ENCODE peak calls at places on chromosomes 6 and 20, in nine cellular contexts. K, C, L, R, A, P, M, H and F are unnamed samples.
A peak's percentile ranks its signal among the peaks of the same experiment; 100 is the strongest.

GRCh38 chr6:13716225-13716954 is 4.8 kb upstream of the RANBP9 start:
- DNase-seq in K (no peak), C (no peak), A (no peak), L (no peak), R (no peak), H (no peak), M (no peak), P (no peak), F (peak; percentile 76)

GRCh38 chr20:2900845-2901592 is 27.7 kb downstream of the PTPRA start:
- DNase-seq in H (no peak), R (no peak), L (peak; percentile 27), P (peak; percentile 23), C (no peak), K (no peak), M (no peak), A (no peak), F (no peak)

GRCh38 chr6:34243131-34243771 is 5.6 kb downstream of the SMIM29 start:
- DNase-seq in M (no peak), A (peak; percentile 56), R (no peak), P (peak; percentile 89), L (no peak), C (no peak), K (no peak), H (no peak), F (no peak)

GRCh38 chr6:77825204-77825603 is 172.4 kb downstream of the MEI4 start:
- DNase-seq in H (no peak), A (no peak), P (no peak), C (no peak), K (no peak), R (no peak), M (no peak), L (no peak), F (no peak)

GRCh38 chr6:11198663-11199603 is 33.5 kb downstream of the NEDD9 start:
- DNase-seq in M (no peak), K (no peak), P (no peak), L (peak; percentile 41), R (no peak), A (no peak), C (no peak), H (no peak), F (no peak)

GRCh38 chr6:32529697-32530429 is at the start of gene HLA-DRB5:
- DNase-seq in A (peak; percentile 56), K (no peak), P (no peak), R (peak; percentile 22), M (no peak), H (peak; percentile 12), C (no peak), L (peak; percentile 1), F (peak; percentile 83)

GRCh38 chr6:135018961-135019360 is 35.7 kb downstream of the HBS1L start:
- DNase-seq in L (no peak), H (no peak), A (no peak), K (no peak), P (no peak), R (no peak), M (no peak), C (no peak), F (no peak)

GRCh38 chr6:162612613-162613012 is 115.0 kb downstream of the PRKN start:
- DNase-seq in L (no peak), H (no peak), A (no peak), R (no peak), M (no peak), C (no peak), P (no peak), K (no peak), F (no peak)

GRCh38 chr6:140537834-140538680 is 1163.6 kb upstream of the CITED2 start:
- DNase-seq in R (no peak), C (no peak), P (peak; percentile 85), K (peak; percentile 3), L (no peak), A (peak; percentile 64), H (peak; percentile 17), M (peak; percentile 66), F (no peak)

GRCh38 chr6:134165827-134166226 is 113.4 kb upstream of the SLC2A12 start:
- DNase-seq in M (no peak), P (no peak), K (no peak), L (no peak), R (no peak), A (no peak), H (no peak), C (no peak), F (no peak)

GRCh38 chr20:51327251-51327841 is 215.2 kb downstream of the NFATC2 start:
- DNase-seq in A (no peak), C (no peak), L (no peak), K (no peak), H (no peak), P (no peak), R (no peak), M (no peak), F (peak; percentile 63)

GRCh38 chr20:10536531-10536930 is 101.4 kb downstream of the SLX4IP start:
- DNase-seq in M (peak; percentile 61), H (peak; percentile 85), C (no peak), P (peak; percentile 41), R (no peak), L (no peak), K (no peak), A (no peak), F (no peak)

DNA sequence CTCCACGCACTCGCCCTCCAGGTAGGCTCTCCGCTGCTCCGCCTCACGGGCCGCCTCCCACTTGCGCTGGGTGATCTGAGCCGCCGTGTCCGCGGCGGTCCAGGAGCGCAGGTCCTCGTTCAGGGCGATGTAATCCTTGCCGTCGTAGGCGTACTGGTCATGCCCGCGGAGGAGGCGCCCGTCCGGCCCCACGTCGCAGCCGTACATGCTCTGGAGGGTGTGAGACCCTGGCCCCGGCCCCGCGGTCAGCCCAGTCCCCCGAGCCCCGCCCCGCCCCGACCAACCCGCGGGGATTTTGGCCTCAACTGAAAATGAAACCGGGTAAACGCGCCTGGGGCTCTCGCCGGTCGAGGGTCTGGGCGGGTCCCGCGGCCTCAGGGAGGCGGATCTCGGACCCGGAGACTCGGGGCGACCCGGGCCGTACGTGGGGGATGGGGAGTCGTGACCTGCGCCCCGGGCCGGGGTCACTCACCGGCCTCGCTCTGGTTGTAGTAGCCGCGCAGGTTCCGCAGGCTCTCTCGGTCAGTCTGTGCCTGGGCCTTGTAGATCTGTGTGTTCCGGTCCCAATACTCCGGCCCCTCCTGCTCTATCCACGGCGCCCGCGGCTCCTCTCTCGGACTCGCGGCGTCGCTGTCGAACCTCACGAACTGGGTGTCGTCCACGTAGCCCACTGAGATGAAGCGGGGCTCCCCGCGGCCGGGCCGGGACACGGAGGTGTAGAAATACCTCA is 598 bp downstream of the HLA-B start:
- DNase-seq in K (no peak), R (peak; percentile 37), H (peak; percentile 51), P (peak; percentile 21), M (no peak), A (peak; percentile 77), L (no peak), C (peak; percentile 74), F (peak; percentile 90)
- TF ChIP-seq POLR2A in K (no peak), R (no peak), H (no peak), P (no peak), M (no peak), A (no peak), L (peak; percentile 3), C (no peak), F (no peak)

DNA sequence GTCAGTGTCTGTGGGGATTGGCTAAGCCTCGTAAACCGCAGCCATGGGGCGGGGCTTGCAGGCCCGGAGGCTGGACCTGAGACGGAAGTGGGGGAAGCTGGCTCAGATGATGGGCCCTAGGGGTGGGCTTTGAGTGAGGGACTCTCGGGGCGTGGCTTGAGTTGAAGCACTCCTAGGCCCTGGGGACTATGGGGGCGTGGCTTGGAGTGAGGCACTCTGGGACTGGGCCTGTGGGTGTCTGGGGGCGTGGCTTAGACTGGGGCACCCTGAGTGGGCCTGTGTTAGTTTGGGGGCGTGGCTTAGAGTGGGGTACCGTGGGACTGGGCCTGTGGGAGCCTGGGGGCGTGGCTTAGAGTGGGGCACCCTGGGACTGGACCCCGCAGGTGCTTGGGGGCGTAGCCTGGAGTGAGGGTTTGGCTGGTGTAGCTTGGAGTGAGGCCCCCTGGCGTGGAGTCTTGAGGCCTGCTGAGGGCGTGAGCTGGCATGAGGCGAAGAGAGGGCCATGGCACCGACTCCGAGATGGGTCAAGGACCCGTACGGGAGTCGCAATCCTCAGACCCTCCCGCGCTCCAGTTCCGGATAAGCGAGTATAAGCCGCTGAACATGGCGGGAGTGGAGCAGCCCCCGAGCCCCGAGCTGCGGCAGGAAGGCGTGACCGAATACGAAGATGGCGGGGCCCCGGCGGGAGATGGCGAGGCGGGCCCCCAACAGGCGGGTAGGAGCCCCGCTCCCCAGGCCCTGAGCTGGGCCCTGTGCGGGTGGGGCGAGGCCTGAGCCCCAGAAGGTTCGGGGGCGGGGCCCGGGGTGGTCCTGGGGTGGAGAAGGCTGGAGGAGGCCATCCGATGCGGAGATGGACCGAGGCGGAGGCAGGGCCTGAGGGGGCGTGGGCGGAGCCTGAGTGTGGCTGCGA is 6.8 kb downstream of the L3MBTL1 start:
- DNase-seq in K (no peak), A (peak; percentile 99), C (peak; percentile 99), M (peak; percentile 100), P (peak; percentile 98), R (peak; percentile 97), L (peak; percentile 94), H (peak; percentile 100), F (peak; percentile 97)
- TF ChIP-seq POLR2A in K (no peak), A (no peak), C (peak; percentile 15), M (peak; percentile 65), P (no peak), R (no peak), L (no peak), H (no peak), F (no peak)

DNA sequence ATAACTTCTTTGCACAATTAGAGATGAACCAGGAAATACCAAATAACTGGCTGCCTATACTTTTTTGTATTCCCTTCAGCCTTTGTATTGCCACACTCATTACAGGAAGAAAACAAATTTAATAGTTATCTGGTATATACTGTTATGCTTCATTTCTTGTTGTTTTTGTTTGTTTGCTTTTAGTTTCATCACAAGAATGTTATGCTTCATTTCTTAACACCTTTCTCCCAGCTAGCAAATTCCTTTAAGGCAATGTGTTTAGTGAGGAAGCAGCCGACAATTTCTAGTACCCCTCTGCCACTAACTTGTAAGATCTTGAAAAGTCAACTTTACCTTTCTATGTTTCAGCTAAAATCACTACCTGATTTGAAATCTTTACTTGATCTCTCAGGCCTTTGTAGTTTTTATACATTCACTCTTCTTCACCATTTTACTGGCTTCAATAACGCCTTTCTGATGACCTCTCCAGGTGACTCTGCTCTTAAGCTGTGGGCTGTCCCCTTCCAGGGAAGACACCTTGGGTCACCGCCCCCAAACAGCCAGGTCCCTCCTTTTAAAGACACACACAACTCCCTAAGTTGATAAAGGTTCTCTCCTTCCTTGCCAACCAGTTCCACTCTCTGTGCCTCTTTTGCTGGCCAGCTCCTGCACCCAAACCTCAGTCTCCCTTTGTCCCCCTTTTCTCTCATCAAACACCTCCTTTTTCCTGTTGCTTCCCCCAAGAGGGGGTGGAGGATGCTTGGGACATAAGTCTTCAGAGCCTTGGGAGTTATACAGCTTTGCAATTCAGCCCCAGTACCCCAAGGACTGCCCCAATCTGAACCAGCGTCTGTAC is 1.2 kb downstream of the NCOA6 start:
- DNase-seq in R (peak; percentile 61), K (peak; percentile 84), P (peak; percentile 57), C (peak; percentile 60), L (peak; percentile 56), H (peak; percentile 82), M (peak; percentile 79), A (peak; percentile 71), F (peak; percentile 86)
- TF ChIP-seq POLR2A in R (no peak), K (peak; percentile 34), P (no peak), C (no peak), L (no peak), H (no peak), M (peak; percentile 78), A (no peak), F (no peak)

DNA sequence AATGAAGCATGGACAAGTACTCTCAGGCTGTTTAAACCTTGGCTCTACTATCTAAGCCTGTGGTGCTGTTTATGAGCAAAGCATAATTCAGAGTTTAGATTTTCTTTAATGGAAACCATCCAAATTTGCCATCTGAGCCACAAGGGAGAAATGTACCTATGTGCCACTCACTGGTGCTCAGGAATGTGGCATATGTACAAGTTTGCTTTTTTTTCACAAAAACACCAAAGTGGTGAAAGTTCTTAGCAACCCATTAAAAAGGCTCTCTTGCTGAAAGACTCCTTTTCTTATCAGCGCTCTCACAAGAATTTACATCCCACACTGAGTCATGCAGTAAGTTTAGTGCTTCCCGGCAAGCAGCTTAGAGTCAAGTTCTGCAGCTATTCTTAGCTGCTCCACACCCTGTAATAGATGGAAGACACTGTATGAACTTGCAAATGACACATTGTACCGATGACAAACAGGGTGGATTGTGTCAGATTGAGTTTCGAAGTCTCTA is 57.3 kb upstream of the MLIP start:
- DNase-seq in L (no peak), A (no peak), H (no peak), P (peak; percentile 82), R (no peak), C (peak; percentile 39), K (no peak), M (no peak), F (no peak)
- TF ChIP-seq POLR2A in L (no peak), A (no peak), H (no peak), P (no peak), R (no peak), C (no peak), K (no peak), M (no peak), F (no peak)